ENCODE peak calls at places on chromosomes 1 and 21, in nine cellular contexts. Z is PC-3, T is thoracic aorta, V is HL-60, G is lower leg skin, U is Calu3, O is H9, A is AG04450, F is glutamatergic neuron. M is an unnamed sample.

GRCh38 chr1:17196496-17197180 is 8.3 kb upstream of the PADI1 start:
- DNase-seq in Z (no peak), T (no peak), A (no peak), O (peak), F (no peak), U (no peak), V (no peak), G (no peak), M (no peak)

GRCh38 chr1:220160027-220160426 is 66.1 kb downstream of the IARS2 start:
- DNase-seq in T (no peak), O (no peak), Z (no peak), G (no peak), F (no peak), A (no peak), V (no peak), U (no peak), M (no peak)

GRCh38 chr1:25766721-25767436 is 33.1 kb upstream of the SELENON start:
- DNase-seq in G (peak), F (no peak), O (no peak), A (no peak), Z (peak), U (no peak), V (no peak), T (no peak), M (no peak)

GRCh38 chr1:81179239-81179638 is 621.5 kb upstream of the ADGRL2 start:
- DNase-seq in Z (peak), G (no peak), A (peak), U (peak), T (no peak), V (no peak), O (no peak), F (no peak), M (no peak)

GRCh38 chr1:21899267-21899810 is 37.8 kb downstream of the HSPG2 start:
- DNase-seq in A (no peak), V (no peak), F (no peak), T (no peak), G (no peak), Z (no peak), O (no peak), U (no peak), M (no peak)

GRCh38 chr21:28971171-28971570 is 21.5 kb downstream of the LTN1 start:
- DNase-seq in V (no peak), U (no peak), O (no peak), A (no peak), G (no peak), T (no peak), F (no peak), Z (no peak), M (no peak)

GRCh38 chr21:35366348-35367085 is 317.4 kb upstream of the RUNX1 start:
- DNase-seq in A (no peak), T (no peak), Z (no peak), G (peak), V (no peak), F (no peak), O (no peak), U (no peak), M (no peak)

GRCh38 chr21:26389971-26390641 is 183.0 kb downstream of the CYYR1 start:
- DNase-seq in T (no peak), O (no peak), A (no peak), V (peak), U (peak), Z (peak), F (peak), G (peak), M (no peak)

GRCh38 chr1:27605796-27606707 is 2.1 kb upstream of the AHDC1 start:
- DNase-seq in U (peak), A (peak), Z (peak), T (no peak), O (peak), V (peak), G (no peak), F (peak), M (peak)

GRCh38 chr1:97050501-97050900 is 328.9 kb downstream of the PTBP2 start:
- DNase-seq in F (no peak), T (no peak), O (no peak), V (no peak), U (peak), Z (peak), G (no peak), A (no peak), M (peak)

GRCh38 chr1:30538906-30539855 is 184.2 kb downstream of the MATN1 start:
- DNase-seq in V (no peak), O (no peak), T (no peak), Z (no peak), U (no peak), G (no peak), A (no peak), F (peak), M (no peak)

GRCh38 chr1:204476563-204476962 is 18.0 kb downstream of the PIK3C2B start:
- DNase-seq in Z (no peak), A (no peak), O (no peak), T (no peak), G (no peak), F (no peak), U (no peak), V (no peak), M (no peak)
- TF ChIP-seq CTCF in Z (peak), A (no peak), O (peak), T (no peak), G (no peak), F (no peak), U (no peak), V (no peak), M (no peak)

GRCh38 chr1:200907611-200908097 is 13.0 kb downstream of the INAVA start:
- DNase-seq in O (no peak), G (no peak), A (no peak), T (no peak), F (no peak), U (no peak), Z (peak), V (peak), M (no peak)
- TF ChIP-seq CTCF in O (no peak), G (no peak), A (no peak), T (no peak), F (no peak), U (no peak), Z (no peak), V (no peak), M (no peak)

GRCh38 chr21:34091607-34092006 is 18.2 kb downstream of the MRPS6 start:
- DNase-seq in Z (peak), O (no peak), A (no peak), F (no peak), V (no peak), U (no peak), T (no peak), G (no peak), M (no peak)
- TF ChIP-seq CTCF in Z (peak), O (peak), A (peak), F (peak), V (no peak), U (no peak), T (peak), G (no peak), M (peak)

GRCh38 chr1:240169188-240169587 is 77.5 kb downstream of the FMN2 start:
- DNase-seq in F (no peak), G (no peak), A (no peak), T (no peak), O (no peak), Z (peak), U (no peak), V (no peak), M (no peak)
- TF ChIP-seq CTCF in F (no peak), G (no peak), A (peak), T (no peak), O (peak), Z (peak), U (no peak), V (no peak), M (peak)